ENCODE peak calls at places on chromosomes 5 and 9, in five cellular contexts. One of them, this sample, is unnamed.

GRCh38 chr9:70044450-70045307 is 1.0 kb downstream of the MAMDC2 start:
- DNase-seq in dorsolateral prefrontal cortex: no peak
- DNase-seq in SK-N-SH: no peak
- DNase-seq in naive thymus-derived CD4-positive, alpha-beta T cell: no peak
- DNase-seq in CD4-positive, alpha-beta T cell: no peak
- DNase-seq in this sample: no peak

GRCh38 chr5:155434681-155435080 is 421.1 kb downstream of the KIF4B start:
- DNase-seq in dorsolateral prefrontal cortex: no peak
- DNase-seq in CD4-positive, alpha-beta T cell: no peak
- DNase-seq in naive thymus-derived CD4-positive, alpha-beta T cell: no peak
- DNase-seq in SK-N-SH: no peak
- DNase-seq in this sample: no peak

GRCh38 chr9:134010774-134011173 is 14.5 kb upstream of the BRD3OS start:
- DNase-seq in SK-N-SH: peak
- DNase-seq in CD4-positive, alpha-beta T cell: no peak
- DNase-seq in naive thymus-derived CD4-positive, alpha-beta T cell: no peak
- DNase-seq in dorsolateral prefrontal cortex: no peak
- DNase-seq in this sample: no peak

GRCh38 chr5:2797981-2798380 is 46.5 kb upstream of the IRX2 start:
- DNase-seq in dorsolateral prefrontal cortex: no peak
- DNase-seq in CD4-positive, alpha-beta T cell: no peak
- DNase-seq in SK-N-SH: no peak
- DNase-seq in naive thymus-derived CD4-positive, alpha-beta T cell: no peak
- DNase-seq in this sample: no peak

GRCh38 chr9:4366649-4367330 is 66.9 kb upstream of the GLIS3 start:
- DNase-seq in dorsolateral prefrontal cortex: no peak
- DNase-seq in CD4-positive, alpha-beta T cell: no peak
- DNase-seq in SK-N-SH: peak
- DNase-seq in naive thymus-derived CD4-positive, alpha-beta T cell: no peak
- DNase-seq in this sample: peak

GRCh38 chr5:87137280-87137679 is 130.4 kb upstream of the RASA1 start:
- DNase-seq in naive thymus-derived CD4-positive, alpha-beta T cell: no peak
- DNase-seq in dorsolateral prefrontal cortex: no peak
- DNase-seq in SK-N-SH: no peak
- DNase-seq in CD4-positive, alpha-beta T cell: no peak
- DNase-seq in this sample: no peak

GRCh38 chr5:119048246-119048645 is 22.6 kb upstream of the DMXL1 start:
- DNase-seq in naive thymus-derived CD4-positive, alpha-beta T cell: no peak
- DNase-seq in CD4-positive, alpha-beta T cell: no peak
- DNase-seq in SK-N-SH: no peak
- DNase-seq in dorsolateral prefrontal cortex: no peak
- DNase-seq in this sample: no peak

GRCh38 chr9:124440786-124441185 is 9.5 kb upstream of the ADGRD2 start:
- DNase-seq in CD4-positive, alpha-beta T cell: no peak
- DNase-seq in dorsolateral prefrontal cortex: no peak
- DNase-seq in SK-N-SH: no peak
- DNase-seq in naive thymus-derived CD4-positive, alpha-beta T cell: no peak
- DNase-seq in this sample: no peak

GRCh38 chr5:117236941-117237340 is 662.3 kb upstream of the SEMA6A start:
- DNase-seq in dorsolateral prefrontal cortex: no peak
- DNase-seq in naive thymus-derived CD4-positive, alpha-beta T cell: no peak
- DNase-seq in CD4-positive, alpha-beta T cell: no peak
- DNase-seq in SK-N-SH: no peak
- DNase-seq in this sample: no peak

GRCh38 chr9:116687762-116688160 is 656 bp downstream of the TRIM32 start:
- DNase-seq in naive thymus-derived CD4-positive, alpha-beta T cell: no peak
- DNase-seq in dorsolateral prefrontal cortex: no peak
- DNase-seq in SK-N-SH: no peak
- DNase-seq in CD4-positive, alpha-beta T cell: no peak
- DNase-seq in this sample: no peak

GRCh38 chr5:55063899-55064298 is 38.5 kb upstream of the GZMA start:
- DNase-seq in CD4-positive, alpha-beta T cell: no peak
- DNase-seq in SK-N-SH: no peak
- DNase-seq in dorsolateral prefrontal cortex: no peak
- DNase-seq in naive thymus-derived CD4-positive, alpha-beta T cell: no peak
- DNase-seq in this sample: no peak

GRCh38 chr9:135512904-135513303 is 8.3 kb upstream of the LCN1 start:
- DNase-seq in dorsolateral prefrontal cortex: no peak
- DNase-seq in naive thymus-derived CD4-positive, alpha-beta T cell: no peak
- DNase-seq in CD4-positive, alpha-beta T cell: no peak
- DNase-seq in SK-N-SH: no peak
- DNase-seq in this sample: no peak

GRCh38 chr5:56664025-56664424 is 151.3 kb upstream of the MAP3K1 start:
- DNase-seq in naive thymus-derived CD4-positive, alpha-beta T cell: no peak
- DNase-seq in SK-N-SH: no peak
- DNase-seq in dorsolateral prefrontal cortex: no peak
- DNase-seq in CD4-positive, alpha-beta T cell: no peak
- DNase-seq in this sample: no peak

GRCh38 chr9:135480071-135480941 is 724 bp downstream of the PPP1R26 start:
- DNase-seq in CD4-positive, alpha-beta T cell: no peak
- DNase-seq in SK-N-SH: peak
- DNase-seq in dorsolateral prefrontal cortex: no peak
- DNase-seq in naive thymus-derived CD4-positive, alpha-beta T cell: no peak
- DNase-seq in this sample: no peak

GRCh38 chr5:79284852-79285251 is 48.9 kb downstream of the JMY start:
- DNase-seq in SK-N-SH: no peak
- DNase-seq in dorsolateral prefrontal cortex: no peak
- DNase-seq in naive thymus-derived CD4-positive, alpha-beta T cell: no peak
- DNase-seq in CD4-positive, alpha-beta T cell: no peak
- DNase-seq in this sample: no peak

GRCh38 chr5:1851290-1851934 is 31.3 kb downstream of the IRX4 start:
- DNase-seq in naive thymus-derived CD4-positive, alpha-beta T cell: no peak
- DNase-seq in SK-N-SH: no peak
- DNase-seq in dorsolateral prefrontal cortex: no peak
- DNase-seq in CD4-positive, alpha-beta T cell: no peak
- DNase-seq in this sample: no peak

GRCh38 chr9:120353501-120353900 is 226.5 kb downstream of the CDK5RAP2 start:
- DNase-seq in SK-N-SH: no peak
- DNase-seq in dorsolateral prefrontal cortex: no peak
- DNase-seq in CD4-positive, alpha-beta T cell: no peak
- DNase-seq in naive thymus-derived CD4-positive, alpha-beta T cell: no peak
- DNase-seq in this sample: no peak

GRCh38 chr9:131799177-131799823 is 59.4 kb upstream of the RAPGEF1 start:
- DNase-seq in CD4-positive, alpha-beta T cell: peak
- DNase-seq in dorsolateral prefrontal cortex: no peak
- DNase-seq in naive thymus-derived CD4-positive, alpha-beta T cell: peak
- DNase-seq in SK-N-SH: no peak
- DNase-seq in this sample: peak

GRCh38 chr9:98218562-98219363 is 26.3 kb upstream of the CORO2A start:
- DNase-seq in dorsolateral prefrontal cortex: no peak
- DNase-seq in SK-N-SH: no peak
- DNase-seq in CD4-positive, alpha-beta T cell: no peak
- DNase-seq in naive thymus-derived CD4-positive, alpha-beta T cell: no peak
- DNase-seq in this sample: no peak

GRCh38 chr9:81829201-81829882 is 98.9 kb upstream of the SPATA31D4 start:
- DNase-seq in naive thymus-derived CD4-positive, alpha-beta T cell: no peak
- DNase-seq in CD4-positive, alpha-beta T cell: no peak
- DNase-seq in SK-N-SH: no peak
- DNase-seq in dorsolateral prefrontal cortex: no peak
- DNase-seq in this sample: no peak

GRCh38 chr5:83718195-83718825 is 2.3 kb downstream of the HAPLN1 start:
- DNase-seq in SK-N-SH: peak
- DNase-seq in CD4-positive, alpha-beta T cell: no peak
- DNase-seq in naive thymus-derived CD4-positive, alpha-beta T cell: no peak
- DNase-seq in dorsolateral prefrontal cortex: no peak
- DNase-seq in this sample: no peak

GRCh38 chr5:757346-757930 is 27.1 kb downstream of the ZDHHC11B start:
- DNase-seq in naive thymus-derived CD4-positive, alpha-beta T cell: no peak
- DNase-seq in SK-N-SH: no peak
- DNase-seq in CD4-positive, alpha-beta T cell: no peak
- DNase-seq in dorsolateral prefrontal cortex: no peak
- DNase-seq in this sample: no peak

GRCh38 chr5:759111-759741 is 25.3 kb downstream of the ZDHHC11B start:
- DNase-seq in dorsolateral prefrontal cortex: no peak
- DNase-seq in naive thymus-derived CD4-positive, alpha-beta T cell: no peak
- DNase-seq in CD4-positive, alpha-beta T cell: peak
- DNase-seq in SK-N-SH: peak
- DNase-seq in this sample: no peak

GRCh38 chr5:759781-760362 is 24.7 kb downstream of the ZDHHC11B start:
- DNase-seq in CD4-positive, alpha-beta T cell: no peak
- DNase-seq in SK-N-SH: peak
- DNase-seq in dorsolateral prefrontal cortex: no peak
- DNase-seq in naive thymus-derived CD4-positive, alpha-beta T cell: no peak
- DNase-seq in this sample: no peak

GRCh38 chr5:757931-758697 is 26.4 kb downstream of the ZDHHC11B start:
- DNase-seq in dorsolateral prefrontal cortex: no peak
- DNase-seq in SK-N-SH: peak
- DNase-seq in CD4-positive, alpha-beta T cell: no peak
- DNase-seq in naive thymus-derived CD4-positive, alpha-beta T cell: peak
- DNase-seq in this sample: peak

GRCh38 chr5:758698-759053 is 25.9 kb downstream of the ZDHHC11B start:
- DNase-seq in CD4-positive, alpha-beta T cell: no peak
- DNase-seq in SK-N-SH: no peak
- DNase-seq in naive thymus-derived CD4-positive, alpha-beta T cell: peak
- DNase-seq in dorsolateral prefrontal cortex: no peak
- DNase-seq in this sample: no peak
- H3K27ac ChIP-seq in CD4-positive, alpha-beta T cell: no peak
- H3K27ac ChIP-seq in SK-N-SH: no peak
- H3K27ac ChIP-seq in naive thymus-derived CD4-positive, alpha-beta T cell: no peak
- H3K27ac ChIP-seq in dorsolateral prefrontal cortex: no peak
- H3K27ac ChIP-seq in this sample: peak

GRCh38 chr5:157384971-157385709 is 74.9 kb upstream of the NIPAL4 start:
- DNase-seq in dorsolateral prefrontal cortex: no peak
- DNase-seq in SK-N-SH: peak
- DNase-seq in naive thymus-derived CD4-positive, alpha-beta T cell: no peak
- DNase-seq in CD4-positive, alpha-beta T cell: no peak
- DNase-seq in this sample: no peak

GRCh38 chr5:157381746-157382145 is 78.3 kb upstream of the NIPAL4 start:
- DNase-seq in SK-N-SH: no peak
- DNase-seq in dorsolateral prefrontal cortex: no peak
- DNase-seq in naive thymus-derived CD4-positive, alpha-beta T cell: no peak
- DNase-seq in CD4-positive, alpha-beta T cell: no peak
- DNase-seq in this sample: no peak

GRCh38 chr5:157383151-157383810 is 76.7 kb upstream of the NIPAL4 start:
- DNase-seq in naive thymus-derived CD4-positive, alpha-beta T cell: no peak
- DNase-seq in dorsolateral prefrontal cortex: no peak
- DNase-seq in SK-N-SH: no peak
- DNase-seq in CD4-positive, alpha-beta T cell: no peak
- DNase-seq in this sample: no peak

GRCh38 chr5:157378509-157378908 is 81.5 kb upstream of the NIPAL4 start:
- DNase-seq in SK-N-SH: no peak
- DNase-seq in CD4-positive, alpha-beta T cell: no peak
- DNase-seq in naive thymus-derived CD4-positive, alpha-beta T cell: no peak
- DNase-seq in dorsolateral prefrontal cortex: no peak
- DNase-seq in this sample: no peak

GRCh38 chr5:157379983-157380382 is 80.0 kb upstream of the NIPAL4 start:
- DNase-seq in CD4-positive, alpha-beta T cell: no peak
- DNase-seq in naive thymus-derived CD4-positive, alpha-beta T cell: no peak
- DNase-seq in dorsolateral prefrontal cortex: no peak
- DNase-seq in SK-N-SH: no peak
- DNase-seq in this sample: no peak
- H3K27ac ChIP-seq in CD4-positive, alpha-beta T cell: no peak
- H3K27ac ChIP-seq in naive thymus-derived CD4-positive, alpha-beta T cell: no peak
- H3K27ac ChIP-seq in dorsolateral prefrontal cortex: no peak
- H3K27ac ChIP-seq in SK-N-SH: no peak
- H3K27ac ChIP-seq in this sample: no peak

GRCh38 chr5:156585999-156586398 is 259.0 kb downstream of the SGCD start:
- DNase-seq in naive thymus-derived CD4-positive, alpha-beta T cell: no peak
- DNase-seq in SK-N-SH: no peak
- DNase-seq in CD4-positive, alpha-beta T cell: no peak
- DNase-seq in dorsolateral prefrontal cortex: no peak
- DNase-seq in this sample: no peak

GRCh38 chr5:156589104-156589858 is 260.8 kb upstream of the PPP1R2B start:
- DNase-seq in naive thymus-derived CD4-positive, alpha-beta T cell: no peak
- DNase-seq in CD4-positive, alpha-beta T cell: no peak
- DNase-seq in SK-N-SH: no peak
- DNase-seq in dorsolateral prefrontal cortex: no peak
- DNase-seq in this sample: no peak

GRCh38 chr5:156584856-156585255 is 257.9 kb downstream of the SGCD start:
- DNase-seq in naive thymus-derived CD4-positive, alpha-beta T cell: no peak
- DNase-seq in CD4-positive, alpha-beta T cell: no peak
- DNase-seq in dorsolateral prefrontal cortex: no peak
- DNase-seq in SK-N-SH: no peak
- DNase-seq in this sample: no peak

GRCh38 chr5:156589859-156590216 is 260.3 kb upstream of the PPP1R2B start:
- DNase-seq in SK-N-SH: no peak
- DNase-seq in CD4-positive, alpha-beta T cell: no peak
- DNase-seq in naive thymus-derived CD4-positive, alpha-beta T cell: no peak
- DNase-seq in dorsolateral prefrontal cortex: no peak
- DNase-seq in this sample: peak

GRCh38 chr5:156587012-156587411 is 260.0 kb downstream of the SGCD start:
- DNase-seq in CD4-positive, alpha-beta T cell: no peak
- DNase-seq in naive thymus-derived CD4-positive, alpha-beta T cell: no peak
- DNase-seq in SK-N-SH: no peak
- DNase-seq in dorsolateral prefrontal cortex: no peak
- DNase-seq in this sample: no peak
- H3K27ac ChIP-seq in CD4-positive, alpha-beta T cell: no peak
- H3K27ac ChIP-seq in naive thymus-derived CD4-positive, alpha-beta T cell: no peak
- H3K27ac ChIP-seq in SK-N-SH: no peak
- H3K27ac ChIP-seq in dorsolateral prefrontal cortex: no peak
- H3K27ac ChIP-seq in this sample: no peak

GRCh38 chr9:109968332-109968657 is 188.3 kb downstream of the PALM2AKAP2 start:
- DNase-seq in CD4-positive, alpha-beta T cell: no peak
- DNase-seq in dorsolateral prefrontal cortex: no peak
- DNase-seq in naive thymus-derived CD4-positive, alpha-beta T cell: no peak
- DNase-seq in SK-N-SH: no peak
- DNase-seq in this sample: no peak
- H3K27ac ChIP-seq in CD4-positive, alpha-beta T cell: peak
- H3K27ac ChIP-seq in dorsolateral prefrontal cortex: no peak
- H3K27ac ChIP-seq in naive thymus-derived CD4-positive, alpha-beta T cell: peak
- H3K27ac ChIP-seq in SK-N-SH: no peak
- H3K27ac ChIP-seq in this sample: no peak

GRCh38 chr5:6236858-6237481 is 141.4 kb downstream of the MED10 start:
- DNase-seq in SK-N-SH: no peak
- DNase-seq in naive thymus-derived CD4-positive, alpha-beta T cell: no peak
- DNase-seq in dorsolateral prefrontal cortex: no peak
- DNase-seq in CD4-positive, alpha-beta T cell: no peak
- DNase-seq in this sample: no peak

GRCh38 chr5:6235726-6236125 is 142.6 kb downstream of the MED10 start:
- DNase-seq in SK-N-SH: no peak
- DNase-seq in CD4-positive, alpha-beta T cell: no peak
- DNase-seq in naive thymus-derived CD4-positive, alpha-beta T cell: no peak
- DNase-seq in dorsolateral prefrontal cortex: no peak
- DNase-seq in this sample: no peak

GRCh38 chr5:6236170-6236793 is 142.1 kb downstream of the MED10 start:
- DNase-seq in CD4-positive, alpha-beta T cell: no peak
- DNase-seq in SK-N-SH: no peak
- DNase-seq in dorsolateral prefrontal cortex: no peak
- DNase-seq in naive thymus-derived CD4-positive, alpha-beta T cell: no peak
- DNase-seq in this sample: no peak
- H3K27ac ChIP-seq in CD4-positive, alpha-beta T cell: no peak
- H3K27ac ChIP-seq in SK-N-SH: no peak
- H3K27ac ChIP-seq in dorsolateral prefrontal cortex: no peak
- H3K27ac ChIP-seq in naive thymus-derived CD4-positive, alpha-beta T cell: no peak
- H3K27ac ChIP-seq in this sample: no peak

This sample was measured in substantia nigra.